ENCODE peak calls at places on chromosomes 12 and 14, in ten cellular contexts. One of them, this sample, is unnamed.

GRCh38 chr12:76202621-76203020 is 118.1 kb upstream of the NAP1L1 start:
- DNase-seq in activated naive CD4-positive, alpha-beta T cell treated with anti-CD3 and anti-CD28 coated beads, Interleukin-2, amount 10 ng/mL, durations not matched to agents 7 days and 5 days: no peak
- DNase-seq in immature natural killer cell: no peak
- DNase-seq in NCI-H1436: no peak
- DNase-seq in astrocyte: no peak
- DNase-seq in NCI-H748 treated with DMSO at 0.1 percent for 48 hours: no peak
- DNase-seq in tibial artery: no peak
- DNase-seq in anterior cingulate cortex: no peak
- DNase-seq in AG20443: no peak
- DNase-seq in IMR-90: no peak
- DNase-seq in this sample: no peak

GRCh38 chr12:107033758-107034739 is 47.1 kb upstream of the MTERF2 start:
- DNase-seq in AG20443: no peak
- DNase-seq in IMR-90: no peak
- DNase-seq in immature natural killer cell: no peak
- DNase-seq in activated naive CD4-positive, alpha-beta T cell treated with anti-CD3 and anti-CD28 coated beads, Interleukin-2, amount 10 ng/mL, durations not matched to agents 7 days and 5 days: no peak
- DNase-seq in NCI-H748 treated with DMSO at 0.1 percent for 48 hours: no peak
- DNase-seq in anterior cingulate cortex: no peak
- DNase-seq in astrocyte: no peak
- DNase-seq in NCI-H1436: no peak
- DNase-seq in tibial artery: no peak
- DNase-seq in this sample: no peak

GRCh38 chr14:44742202-44742601 is 219.5 kb downstream of the KLHL28 start:
- DNase-seq in astrocyte: no peak
- DNase-seq in anterior cingulate cortex: no peak
- DNase-seq in AG20443: no peak
- DNase-seq in NCI-H1436: no peak
- DNase-seq in immature natural killer cell: no peak
- DNase-seq in IMR-90: no peak
- DNase-seq in tibial artery: no peak
- DNase-seq in activated naive CD4-positive, alpha-beta T cell treated with anti-CD3 and anti-CD28 coated beads, Interleukin-2, amount 10 ng/mL, durations not matched to agents 7 days and 5 days: no peak
- DNase-seq in NCI-H748 treated with DMSO at 0.1 percent for 48 hours: no peak
- DNase-seq in this sample: no peak

GRCh38 chr14:51850651-51851050 is 9.8 kb upstream of the GNG2 start:
- DNase-seq in anterior cingulate cortex: no peak
- DNase-seq in astrocyte: no peak
- DNase-seq in IMR-90: no peak
- DNase-seq in immature natural killer cell: no peak
- DNase-seq in activated naive CD4-positive, alpha-beta T cell treated with anti-CD3 and anti-CD28 coated beads, Interleukin-2, amount 10 ng/mL, durations not matched to agents 7 days and 5 days: no peak
- DNase-seq in tibial artery: no peak
- DNase-seq in AG20443: no peak
- DNase-seq in NCI-H748 treated with DMSO at 0.1 percent for 48 hours: no peak
- DNase-seq in NCI-H1436: no peak
- DNase-seq in this sample: no peak

GRCh38 chr12:108400481-108400880 is 61.4 kb upstream of the CMKLR1 start:
- DNase-seq in activated naive CD4-positive, alpha-beta T cell treated with anti-CD3 and anti-CD28 coated beads, Interleukin-2, amount 10 ng/mL, durations not matched to agents 7 days and 5 days: no peak
- DNase-seq in astrocyte: no peak
- DNase-seq in NCI-H748 treated with DMSO at 0.1 percent for 48 hours: no peak
- DNase-seq in NCI-H1436: no peak
- DNase-seq in AG20443: no peak
- DNase-seq in tibial artery: no peak
- DNase-seq in IMR-90: no peak
- DNase-seq in anterior cingulate cortex: no peak
- DNase-seq in immature natural killer cell: no peak
- DNase-seq in this sample: no peak

GRCh38 chr12:104276192-104277131 is 27.1 kb upstream of the EID3 start:
- DNase-seq in astrocyte: no peak
- DNase-seq in anterior cingulate cortex: no peak
- DNase-seq in tibial artery: no peak
- DNase-seq in activated naive CD4-positive, alpha-beta T cell treated with anti-CD3 and anti-CD28 coated beads, Interleukin-2, amount 10 ng/mL, durations not matched to agents 7 days and 5 days: no peak
- DNase-seq in immature natural killer cell: no peak
- DNase-seq in IMR-90: no peak
- DNase-seq in NCI-H748 treated with DMSO at 0.1 percent for 48 hours: no peak
- DNase-seq in AG20443: no peak
- DNase-seq in NCI-H1436: peak; percentile 93
- DNase-seq in this sample: no peak

GRCh38 chr12:90896164-90896563 is 58.8 kb downstream of the CCER1 start:
- DNase-seq in NCI-H748 treated with DMSO at 0.1 percent for 48 hours: no peak
- DNase-seq in activated naive CD4-positive, alpha-beta T cell treated with anti-CD3 and anti-CD28 coated beads, Interleukin-2, amount 10 ng/mL, durations not matched to agents 7 days and 5 days: no peak
- DNase-seq in anterior cingulate cortex: no peak
- DNase-seq in NCI-H1436: no peak
- DNase-seq in AG20443: peak; percentile 39
- DNase-seq in IMR-90: peak; percentile 82
- DNase-seq in astrocyte: peak; percentile 90
- DNase-seq in immature natural killer cell: no peak
- DNase-seq in tibial artery: no peak
- DNase-seq in this sample: no peak

GRCh38 chr12:122421815-122422737 is at the start of gene CLIP1:
- DNase-seq in activated naive CD4-positive, alpha-beta T cell treated with anti-CD3 and anti-CD28 coated beads, Interleukin-2, amount 10 ng/mL, durations not matched to agents 7 days and 5 days: peak; percentile 74
- DNase-seq in tibial artery: peak; percentile 83
- DNase-seq in immature natural killer cell: peak; percentile 58
- DNase-seq in IMR-90: peak; percentile 65
- DNase-seq in anterior cingulate cortex: no peak
- DNase-seq in astrocyte: peak; percentile 46
- DNase-seq in AG20443: peak; percentile 88
- DNase-seq in NCI-H1436: no peak
- DNase-seq in NCI-H748 treated with DMSO at 0.1 percent for 48 hours: peak; percentile 29
- DNase-seq in this sample: no peak

GRCh38 chr12:56358836-56359532 is 923 bp downstream of the STAT2 start:
- DNase-seq in anterior cingulate cortex: no peak
- DNase-seq in astrocyte: peak; percentile 81
- DNase-seq in IMR-90: peak; percentile 87
- DNase-seq in NCI-H1436: no peak
- DNase-seq in NCI-H748 treated with DMSO at 0.1 percent for 48 hours: no peak
- DNase-seq in tibial artery: no peak
- DNase-seq in activated naive CD4-positive, alpha-beta T cell treated with anti-CD3 and anti-CD28 coated beads, Interleukin-2, amount 10 ng/mL, durations not matched to agents 7 days and 5 days: peak; percentile 33
- DNase-seq in immature natural killer cell: no peak
- DNase-seq in AG20443: peak; percentile 78
- DNase-seq in this sample: peak; percentile 18

GRCh38 chr14:96660667-96661066 is 136.5 kb upstream of the VRK1 start:
- DNase-seq in activated naive CD4-positive, alpha-beta T cell treated with anti-CD3 and anti-CD28 coated beads, Interleukin-2, amount 10 ng/mL, durations not matched to agents 7 days and 5 days: no peak
- DNase-seq in IMR-90: no peak
- DNase-seq in NCI-H748 treated with DMSO at 0.1 percent for 48 hours: no peak
- DNase-seq in astrocyte: no peak
- DNase-seq in immature natural killer cell: no peak
- DNase-seq in anterior cingulate cortex: no peak
- DNase-seq in AG20443: no peak
- DNase-seq in tibial artery: no peak
- DNase-seq in NCI-H1436: no peak
- DNase-seq in this sample: no peak

GRCh38 chr12:11860026-11860425 is 210.6 kb downstream of the ETV6 start:
- DNase-seq in IMR-90: no peak
- DNase-seq in astrocyte: no peak
- DNase-seq in NCI-H1436: no peak
- DNase-seq in activated naive CD4-positive, alpha-beta T cell treated with anti-CD3 and anti-CD28 coated beads, Interleukin-2, amount 10 ng/mL, durations not matched to agents 7 days and 5 days: no peak
- DNase-seq in tibial artery: no peak
- DNase-seq in immature natural killer cell: peak; percentile 3
- DNase-seq in anterior cingulate cortex: no peak
- DNase-seq in AG20443: no peak
- DNase-seq in NCI-H748 treated with DMSO at 0.1 percent for 48 hours: no peak
- DNase-seq in this sample: no peak

GRCh38 chr12:63945777-63946176 is 101.3 kb downstream of the SRGAP1 start:
- DNase-seq in IMR-90: no peak
- DNase-seq in AG20443: no peak
- DNase-seq in activated naive CD4-positive, alpha-beta T cell treated with anti-CD3 and anti-CD28 coated beads, Interleukin-2, amount 10 ng/mL, durations not matched to agents 7 days and 5 days: no peak
- DNase-seq in NCI-H1436: no peak
- DNase-seq in tibial artery: no peak
- DNase-seq in anterior cingulate cortex: no peak
- DNase-seq in immature natural killer cell: no peak
- DNase-seq in astrocyte: no peak
- DNase-seq in NCI-H748 treated with DMSO at 0.1 percent for 48 hours: no peak
- DNase-seq in this sample: no peak

GRCh38 chr14:75648066-75648838 is 12.4 kb downstream of the ERG28 start:
- DNase-seq in tibial artery: no peak
- DNase-seq in AG20443: peak; percentile 77
- DNase-seq in NCI-H748 treated with DMSO at 0.1 percent for 48 hours: no peak
- DNase-seq in astrocyte: peak; percentile 97
- DNase-seq in activated naive CD4-positive, alpha-beta T cell treated with anti-CD3 and anti-CD28 coated beads, Interleukin-2, amount 10 ng/mL, durations not matched to agents 7 days and 5 days: no peak
- DNase-seq in immature natural killer cell: no peak
- DNase-seq in NCI-H1436: no peak
- DNase-seq in IMR-90: peak; percentile 99
- DNase-seq in anterior cingulate cortex: no peak
- DNase-seq in this sample: peak; percentile 93

GRCh38 chr14:95895720-95896119 is 19.1 kb downstream of the TUNAR start:
- DNase-seq in NCI-H1436: peak; percentile 23
- DNase-seq in anterior cingulate cortex: no peak
- DNase-seq in NCI-H748 treated with DMSO at 0.1 percent for 48 hours: no peak
- DNase-seq in immature natural killer cell: no peak
- DNase-seq in activated naive CD4-positive, alpha-beta T cell treated with anti-CD3 and anti-CD28 coated beads, Interleukin-2, amount 10 ng/mL, durations not matched to agents 7 days and 5 days: peak; percentile 25
- DNase-seq in AG20443: no peak
- DNase-seq in tibial artery: no peak
- DNase-seq in IMR-90: no peak
- DNase-seq in astrocyte: no peak
- DNase-seq in this sample: no peak

GRCh38 chr14:103562135-103562384 is 397 bp downstream of the BAG5 start:
- DNase-seq in anterior cingulate cortex: no peak
- DNase-seq in tibial artery: peak; percentile 77
- DNase-seq in AG20443: no peak
- DNase-seq in NCI-H1436: no peak
- DNase-seq in immature natural killer cell: no peak
- DNase-seq in activated naive CD4-positive, alpha-beta T cell treated with anti-CD3 and anti-CD28 coated beads, Interleukin-2, amount 10 ng/mL, durations not matched to agents 7 days and 5 days: no peak
- DNase-seq in NCI-H748 treated with DMSO at 0.1 percent for 48 hours: no peak
- DNase-seq in IMR-90: no peak
- DNase-seq in astrocyte: no peak
- DNase-seq in this sample: no peak

GRCh38 chr12:56159482-56160105 is 1.4 kb downstream of the MYL6 start:
- DNase-seq in AG20443: no peak
- DNase-seq in astrocyte: no peak
- DNase-seq in anterior cingulate cortex: no peak
- DNase-seq in immature natural killer cell: no peak
- DNase-seq in NCI-H1436: no peak
- DNase-seq in activated naive CD4-positive, alpha-beta T cell treated with anti-CD3 and anti-CD28 coated beads, Interleukin-2, amount 10 ng/mL, durations not matched to agents 7 days and 5 days: no peak
- DNase-seq in tibial artery: no peak
- DNase-seq in NCI-H748 treated with DMSO at 0.1 percent for 48 hours: no peak
- DNase-seq in IMR-90: no peak
- DNase-seq in this sample: no peak

This sample was measured in brain pericyte.